ENCODE peak calls at places on chromosomes 6 and 20, in six cellular contexts. X is psoas muscle, I is cardiac muscle cell, K is prostate gland, O is Panc1, D is uterus. U is an unnamed sample.

GRCh38 chr6:137571854-137572253 is 77.7 kb upstream of the OLIG3 start:
- DNase-seq in X (no peak), I (peak), K (no peak), O (no peak), D (no peak), U (no peak)

GRCh38 chr6:166612471-166612881 is 14.6 kb downstream of the RPS6KA2 start:
- DNase-seq in O (no peak), X (no peak), K (no peak), I (no peak), D (peak), U (no peak)

GRCh38 chr20:53176133-53176532 is 204.0 kb downstream of the TSHZ2 start:
- DNase-seq in O (no peak), X (no peak), K (no peak), D (no peak), I (no peak), U (no peak)

GRCh38 chr20:44157061-44157460 is 29.9 kb downstream of the JPH2 start:
- DNase-seq in K (no peak), I (no peak), D (no peak), O (no peak), X (no peak), U (no peak)

GRCh38 chr6:63802606-63803206 is 167.1 kb downstream of the PHF3 start:
- DNase-seq in I (peak), D (no peak), X (no peak), O (no peak), K (no peak), U (no peak)

GRCh38 chr20:8020314-8021079 is 936 bp upstream of the TMX4 start:
- DNase-seq in D (no peak), K (no peak), X (no peak), I (peak), O (no peak), U (no peak)

GRCh38 chr20:1876217-1876921 is 18.8 kb upstream of the SIRPA start:
- DNase-seq in K (no peak), I (no peak), O (no peak), D (no peak), X (peak), U (no peak)

GRCh38 chr6:34248198-34248726 is 544 bp downstream of the SMIM29 start:
- DNase-seq in K (no peak), D (peak), X (peak), I (no peak), O (no peak), U (peak)

GRCh38 chr6:167711784-167712183 is 114.9 kb upstream of the AFDN start:
- DNase-seq in K (no peak), O (no peak), I (no peak), D (no peak), X (no peak), U (no peak)

GRCh38 chr6:80872194-80872950 is 765.9 kb downstream of the BCKDHB start:
- DNase-seq in X (peak), O (no peak), I (peak), K (no peak), D (no peak), U (no peak)

GRCh38 chr6:104642871-104643270 is 216.8 kb downstream of the HACE1 start:
- DNase-seq in I (peak), O (no peak), D (no peak), X (no peak), K (no peak), U (no peak)

GRCh38 chr6:104639671-104640070 is 220.0 kb downstream of the HACE1 start:
- DNase-seq in K (no peak), D (no peak), X (no peak), O (no peak), I (peak), U (no peak)

GRCh38 chr6:104640761-104641160 is 219.0 kb downstream of the HACE1 start:
- DNase-seq in X (no peak), O (no peak), D (no peak), I (no peak), K (no peak), U (no peak)

GRCh38 chr6:104640141-104640700 is 219.5 kb downstream of the HACE1 start:
- DNase-seq in I (peak), K (no peak), X (no peak), O (no peak), D (no peak), U (no peak)

DNA sequence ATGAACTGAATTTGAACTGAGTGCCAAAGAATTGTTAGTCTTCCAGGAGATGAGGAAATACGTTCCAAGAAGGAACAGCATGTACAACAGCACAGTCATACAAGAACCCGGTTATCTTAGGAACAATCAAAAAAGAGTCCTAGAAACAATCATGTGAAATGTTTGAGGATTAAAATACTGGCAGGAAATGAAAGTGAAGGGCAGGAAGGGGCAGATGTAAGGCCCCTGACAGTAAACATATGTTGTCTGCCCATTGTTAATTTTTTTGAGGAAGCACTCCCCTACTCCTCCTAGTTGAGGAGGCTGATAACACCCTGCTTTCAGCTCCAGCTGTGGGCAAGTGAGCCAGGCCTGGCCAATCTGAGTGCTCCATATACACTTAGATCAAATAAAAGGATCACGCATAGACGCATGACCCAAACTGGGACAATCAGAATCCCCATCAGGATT is 220.9 kb downstream of the HACE1 start:
- DNase-seq in D (no peak), O (no peak), K (no peak), X (peak), I (peak), U (no peak)
- H3K4me3 ChIP-seq in D (no peak), O (no peak), K (no peak), X (no peak), I (no peak), U (no peak)

GRCh38 chr6:24910850-24911712 is 24.7 kb downstream of the RIPOR2 start:
- DNase-seq in D (peak), I (peak), K (peak), O (no peak), X (peak), U (no peak)

GRCh38 chr6:24908555-24908954 is 27.2 kb downstream of the RIPOR2 start:
- DNase-seq in D (peak), X (no peak), K (no peak), I (no peak), O (no peak), U (no peak)

GRCh38 chr6:24909281-24910216 is 26.2 kb downstream of the RIPOR2 start:
- DNase-seq in D (no peak), I (no peak), O (no peak), X (no peak), K (no peak), U (no peak)

GRCh38 chr6:24911983-24912382 is 23.8 kb downstream of the RIPOR2 start:
- DNase-seq in K (no peak), X (no peak), D (no peak), O (no peak), I (no peak), U (no peak)

DNA sequence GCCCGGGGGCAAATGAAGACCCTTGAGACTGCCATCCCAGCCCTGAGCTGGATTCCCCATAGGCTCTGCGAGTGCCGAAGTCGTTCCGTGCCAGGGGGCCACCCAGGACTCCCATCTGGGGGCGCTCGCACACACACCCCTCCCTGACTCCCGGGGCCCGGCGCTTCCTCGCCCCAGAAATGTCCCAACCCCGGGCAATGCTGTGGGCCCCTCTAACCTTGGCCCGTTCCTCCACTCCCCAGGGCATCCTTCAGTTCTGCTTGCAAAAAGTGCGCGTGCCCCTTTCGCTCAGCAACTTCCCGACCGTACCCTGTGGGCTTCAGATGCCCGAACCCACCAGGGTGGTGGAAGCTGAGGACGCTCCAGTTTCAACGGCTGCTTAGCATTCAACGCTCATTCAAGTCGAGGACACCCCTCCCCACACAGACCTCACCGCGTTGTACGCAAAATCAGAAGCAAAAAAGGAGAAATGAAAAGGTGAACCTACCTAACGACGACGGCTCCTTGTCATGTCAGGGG is 25.4 kb downstream of the RIPOR2 start:
- DNase-seq in K (peak), I (peak), X (peak), D (peak), O (no peak), U (no peak)
- H3K27ac ChIP-seq in K (peak), I (no peak), X (peak), D (peak), O (no peak), U (no peak)

GRCh38 chr20:49896204-49896603 is 19.1 kb downstream of the SPATA2 start:
- DNase-seq in I (no peak), D (no peak), O (no peak), X (no peak), K (peak), U (no peak)

GRCh38 chr20:49904440-49905214 is 10.7 kb downstream of the SPATA2 start:
- DNase-seq in O (no peak), D (no peak), K (no peak), I (no peak), X (no peak), U (no peak)

GRCh38 chr20:49901588-49901987 is 13.7 kb downstream of the SPATA2 start:
- DNase-seq in K (peak), D (no peak), I (no peak), X (no peak), O (no peak), U (no peak)

GRCh38 chr20:49894073-49894470 is 21.3 kb downstream of the SPATA2 start:
- DNase-seq in D (no peak), I (no peak), O (no peak), K (no peak), X (no peak), U (no peak)

GRCh38 chr20:49899551-49900383 is 15.6 kb downstream of the SPATA2 start:
- DNase-seq in K (no peak), I (no peak), X (no peak), D (no peak), O (no peak), U (no peak)
- TF ChIP-seq CTCF in K (no peak), I (no peak), X (no peak), D (no peak), O (no peak), U (no peak)

DNA sequence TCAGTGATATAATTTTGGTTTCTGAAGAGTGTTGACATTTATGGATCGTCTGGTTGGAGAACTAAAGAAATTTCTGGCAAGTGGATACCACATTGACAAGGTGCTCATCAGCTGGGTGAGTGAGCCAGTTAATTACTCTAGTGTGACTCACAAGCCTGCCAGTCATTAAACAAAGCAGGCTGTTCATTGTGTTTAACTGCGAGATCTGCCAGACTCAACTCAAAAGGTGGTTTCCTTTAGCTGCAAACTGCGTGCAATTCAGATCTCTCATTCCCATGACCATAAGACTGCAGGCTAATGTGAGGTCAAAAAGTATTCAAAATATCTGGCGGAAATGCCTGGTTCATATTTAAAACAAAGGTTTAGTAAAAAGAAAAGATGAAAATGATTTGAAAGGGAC is 32.5 kb upstream of the IYD start:
- DNase-seq in I (no peak), D (no peak), K (no peak), O (no peak), X (no peak), U (no peak)
- H3K4me3 ChIP-seq in I (no peak), D (no peak), K (no peak), O (no peak), X (no peak), U (no peak)

GRCh38 chr6:148367418-148368024 is 24.9 kb downstream of the SASH1 start:
- DNase-seq in D (peak), K (peak), O (no peak), X (peak), I (peak), U (peak)
- H3K27ac ChIP-seq in D (peak), K (no peak), O (no peak), X (peak), I (peak), U (peak)

GRCh38 chr20:61912665-61913422 is 152.8 kb downstream of the TAF4 start:
- DNase-seq in X (peak), D (no peak), I (no peak), O (no peak), K (no peak), U (no peak)
- TF ChIP-seq CTCF in X (no peak), D (no peak), I (no peak), O (no peak), K (no peak), U (no peak)